ENCODE peak calls at places on chromosomes 7 and 10, in nine cellular contexts. Y is germinal center, E is cardiac fibroblast, J is NCI-H2081, M is fibroblast of gingiva, T is cerebellum, Z is endothelial cell, P is T-helper 2 cell, R is NCI-H1694. F is an unnamed sample.

GRCh38 chr7:95045236-95045923 is 138.0 kb downstream of the PPP1R9A start:
- DNase-seq in Y (no peak), E (peak; percentile 42), J (peak; percentile 19), M (no peak), T (no peak), Z (no peak), P (no peak), R (peak; percentile 2), F (no peak)

GRCh38 chr7:95730493-95731280 is 41.7 kb upstream of the DYNC1I1 start:
- DNase-seq in Y (no peak), E (no peak), J (no peak), M (no peak), T (no peak), Z (no peak), P (no peak), R (no peak), F (no peak)

GRCh38 chr7:105278973-105279687 is 109.6 kb downstream of the SRPK2 start:
- DNase-seq in Y (no peak), E (no peak), J (no peak), M (no peak), T (no peak), Z (no peak), P (no peak), R (no peak), F (no peak)

GRCh38 chr7:138727336-138728099 is 26.4 kb upstream of the SVOPL start:
- DNase-seq in Y (no peak), E (no peak), J (no peak), M (no peak), T (no peak), Z (no peak), P (no peak), R (no peak), F (no peak)

GRCh38 chr7:139738101-139738489 is 39.7 kb downstream of the HIPK2 start:
- DNase-seq in Y (no peak), E (peak; percentile 62), J (no peak), M (peak; percentile 52), T (no peak), Z (no peak), P (no peak), R (no peak), F (no peak)

GRCh38 chr10:101489355-101489754 is 98.7 kb downstream of the POLL start:
- DNase-seq in Y (no peak), E (peak; percentile 52), J (peak; percentile 27), M (peak; percentile 48), T (no peak), Z (no peak), P (no peak), R (no peak), F (no peak)

GRCh38 chr7:49800031-49800430 is 26.6 kb downstream of the VWC2 start:
- DNase-seq in Y (no peak), E (no peak), J (no peak), M (no peak), T (peak; percentile 81), Z (no peak), P (no peak), R (no peak), F (no peak)

GRCh38 chr10:95793401-95794045 is 37.6 kb downstream of the ENTPD1 start:
- DNase-seq in Y (no peak), E (no peak), J (no peak), M (no peak), T (no peak), Z (no peak), P (no peak), R (no peak), F (no peak)

GRCh38 chr10:45520476-45520875 is 146.5 kb downstream of the ALOX5 start:
- DNase-seq in Y (no peak), E (no peak), J (no peak), M (no peak), T (no peak), Z (no peak), P (no peak), R (no peak), F (no peak)

GRCh38 chr7:69878015-69878414 is 279.7 kb downstream of the AUTS2 start:
- DNase-seq in Y (no peak), E (peak; percentile 32), J (no peak), M (no peak), T (no peak), Z (no peak), P (no peak), R (no peak), F (no peak)

GRCh38 chr10:489335-489734 is 200.1 kb downstream of the DIP2C start:
- DNase-seq in Y (no peak), E (no peak), J (no peak), M (no peak), T (no peak), Z (no peak), P (no peak), R (no peak), F (no peak)

GRCh38 chr10:93384006-93384405 is 98.1 kb downstream of the MYOF start:
- DNase-seq in Y (no peak), E (no peak), J (no peak), M (no peak), T (peak; percentile 34), Z (no peak), P (no peak), R (no peak), F (no peak)

GRCh38 chr7:78620931-78621330 is 822.4 kb downstream of the PHTF2 start:
- DNase-seq in Y (no peak), E (peak; percentile 16), J (no peak), M (no peak), T (no peak), Z (peak; percentile 25), P (no peak), R (no peak), F (no peak)

GRCh38 chr7:50393547-50394252 is 56.5 kb downstream of the FIGNL1 start:
- DNase-seq in Y (peak; percentile 52), E (no peak), J (no peak), M (no peak), T (no peak), Z (no peak), P (no peak), R (no peak), F (no peak)

GRCh38 chr7:74627699-74628411 is 29.7 kb upstream of the GTF2I start:
- DNase-seq in Y (no peak), E (peak; percentile 34), J (no peak), M (peak; percentile 96), T (no peak), Z (no peak), P (no peak), R (peak; percentile 69), F (no peak)

GRCh38 chr10:119479532-119479931 is 63.0 kb downstream of the RGS10 start:
- DNase-seq in Y (no peak), E (no peak), J (no peak), M (no peak), T (no peak), Z (no peak), P (no peak), R (no peak), F (no peak)

GRCh38 chr7:73988197-73988596 is 39.8 kb upstream of the ELN start:
- DNase-seq in Y (no peak), E (peak; percentile 57), J (no peak), M (no peak), T (no peak), Z (no peak), P (no peak), R (no peak), F (no peak)

GRCh38 chr10:50625663-50626062 is 1.9 kb upstream of the SGMS1 start:
- DNase-seq in Y (no peak), E (no peak), J (no peak), M (no peak), T (no peak), Z (no peak), P (no peak), R (no peak), F (no peak)

GRCh38 chr7:74575083-74575803 is 82.3 kb upstream of the GTF2I start:
- DNase-seq in Y (no peak), E (peak; percentile 35), J (no peak), M (no peak), T (no peak), Z (no peak), P (no peak), R (no peak), F (no peak)

GRCh38 chr7:126185959-126186580 is 1066.7 kb downstream of the GRM8 start:
- DNase-seq in Y (no peak), E (no peak), J (no peak), M (no peak), T (no peak), Z (no peak), P (no peak), R (no peak), F (no peak)

GRCh38 chr7:139647812-139648616 is 124.5 kb downstream of the CLEC2L start:
- DNase-seq in Y (no peak), E (peak; percentile 31), J (peak; percentile 11), M (no peak), T (no peak), Z (no peak), P (no peak), R (no peak), F (no peak)

GRCh38 chr10:86657396-86658011 is 3.2 kb downstream of the OPN4 start:
- DNase-seq in Y (no peak), E (peak; percentile 57), J (no peak), M (no peak), T (no peak), Z (no peak), P (no peak), R (no peak), F (no peak)

GRCh38 chr7:64934478-64934877 is 31.4 kb downstream of the ZNF273 start:
- DNase-seq in Y (no peak), E (no peak), J (no peak), M (no peak), T (no peak), Z (no peak), P (no peak), R (no peak), F (no peak)

GRCh38 chr7:146655928-146656797 is 539.6 kb downstream of the CNTNAP2 start:
- DNase-seq in Y (no peak), E (no peak), J (peak; percentile 69), M (no peak), T (no peak), Z (no peak), P (no peak), R (peak; percentile 95), F (no peak)

GRCh38 chr10:34537629-34538231 is 277.4 kb downstream of the PARD3 start:
- DNase-seq in Y (no peak), E (no peak), J (no peak), M (no peak), T (no peak), Z (no peak), P (no peak), R (no peak), F (no peak)

GRCh38 chr7:149154021-149154420 is 6.8 kb downstream of the ZNF398 start:
- DNase-seq in Y (no peak), E (no peak), J (no peak), M (no peak), T (no peak), Z (no peak), P (no peak), R (no peak), F (no peak)

GRCh38 chr7:32494946-32495297 is 367 bp upstream of the AVL9 start:
- DNase-seq in Y (no peak), E (no peak), J (no peak), M (no peak), T (no peak), Z (no peak), P (no peak), R (no peak), F (no peak)

GRCh38 chr10:6215241-6215640 is 12.5 kb downstream of the PFKFB3 start:
- DNase-seq in Y (no peak), E (no peak), J (no peak), M (no peak), T (no peak), Z (no peak), P (no peak), R (no peak), F (no peak)

GRCh38 chr10:60098676-60099601 is 192.6 kb upstream of the CCDC6 start:
- DNase-seq in Y (peak; percentile 10), E (peak; percentile 26), J (no peak), M (no peak), T (no peak), Z (peak; percentile 37), P (no peak), R (peak; percentile 13), F (no peak)

GRCh38 chr10:47331954-47332353 is 9.7 kb downstream of the GDF2 start:
- DNase-seq in Y (no peak), E (no peak), J (no peak), M (no peak), T (no peak), Z (no peak), P (no peak), R (no peak), F (no peak)

GRCh38 chr10:103276941-103277712 is at the start of gene INA:
- DNase-seq in Y (peak; percentile 67), E (peak; percentile 23), J (peak; percentile 78), M (peak; percentile 24), T (peak; percentile 86), Z (peak; percentile 41), P (no peak), R (peak; percentile 57), F (no peak)

F was measured in activated CD4-positive, alpha-beta T cell treated with anti-CD3 and anti-CD28 coated beads for 1 hour.